ENCODE peak calls at places on chromosomes 16 and 17, in seven cellular contexts. One of them, this sample, is unnamed.

GRCh38 chr17:5422505-5422904 is 2.5 kb downstream of the RPAIN start:
- DNase-seq in IMR-90: peak
- DNase-seq in neuronal stem cell: no peak
- DNase-seq in H1: no peak
- DNase-seq in H9: no peak
- DNase-seq in mesenchymal stem cell: peak
- DNase-seq in mesendoderm: no peak
- DNase-seq in this sample: no peak

GRCh38 chr16:57066625-57067024 is 25.8 kb upstream of the CPNE2 start:
- DNase-seq in IMR-90: no peak
- DNase-seq in neuronal stem cell: no peak
- DNase-seq in H1: no peak
- DNase-seq in H9: no peak
- DNase-seq in mesenchymal stem cell: no peak
- DNase-seq in mesendoderm: no peak
- DNase-seq in this sample: no peak

GRCh38 chr16:57192146-57192545 is 6.0 kb downstream of the RSPRY1 start:
- DNase-seq in IMR-90: peak
- DNase-seq in neuronal stem cell: no peak
- DNase-seq in H1: no peak
- DNase-seq in H9: no peak
- DNase-seq in mesenchymal stem cell: no peak
- DNase-seq in mesendoderm: no peak
- DNase-seq in this sample: no peak

GRCh38 chr16:16007743-16008111 is 58.3 kb downstream of the ABCC1 start:
- DNase-seq in IMR-90: no peak
- DNase-seq in neuronal stem cell: no peak
- DNase-seq in H1: no peak
- DNase-seq in H9: no peak
- DNase-seq in mesenchymal stem cell: no peak
- DNase-seq in mesendoderm: no peak
- DNase-seq in this sample: no peak

GRCh38 chr16:57786632-57787518 is 15.4 kb downstream of the KIFC3 start:
- DNase-seq in IMR-90: peak
- DNase-seq in neuronal stem cell: no peak
- DNase-seq in H1: no peak
- DNase-seq in H9: no peak
- DNase-seq in mesenchymal stem cell: no peak
- DNase-seq in mesendoderm: no peak
- DNase-seq in this sample: no peak

GRCh38 chr17:68539536-68540469 is 27.6 kb downstream of the PRKAR1A start:
- DNase-seq in IMR-90: no peak
- DNase-seq in neuronal stem cell: peak
- DNase-seq in H1: no peak
- DNase-seq in H9: peak
- DNase-seq in mesenchymal stem cell: no peak
- DNase-seq in mesendoderm: peak
- DNase-seq in this sample: peak

GRCh38 chr17:44272321-44272951 is 4.5 kb upstream of the SLC4A1 start:
- DNase-seq in IMR-90: no peak
- DNase-seq in neuronal stem cell: no peak
- DNase-seq in H1: no peak
- DNase-seq in H9: no peak
- DNase-seq in mesenchymal stem cell: no peak
- DNase-seq in mesendoderm: no peak
- DNase-seq in this sample: peak

GRCh38 chr17:75110307-75110937 is 653 bp downstream of the ARMC7 start:
- DNase-seq in IMR-90: no peak
- DNase-seq in neuronal stem cell: no peak
- DNase-seq in H1: no peak
- DNase-seq in H9: peak
- DNase-seq in mesenchymal stem cell: no peak
- DNase-seq in mesendoderm: peak
- DNase-seq in this sample: peak

GRCh38 chr16:1338119-1338730 is 4.8 kb downstream of the BAIAP3 start:
- DNase-seq in IMR-90: no peak
- DNase-seq in neuronal stem cell: no peak
- DNase-seq in H1: no peak
- DNase-seq in H9: peak
- DNase-seq in mesenchymal stem cell: no peak
- DNase-seq in mesendoderm: no peak
- DNase-seq in this sample: peak

GRCh38 chr16:70396209-70396904 is 42.5 kb downstream of the ST3GAL2 start:
- DNase-seq in IMR-90: peak
- DNase-seq in neuronal stem cell: no peak
- DNase-seq in H1: no peak
- DNase-seq in H9: no peak
- DNase-seq in mesenchymal stem cell: peak
- DNase-seq in mesendoderm: peak
- DNase-seq in this sample: peak

GRCh38 chr17:44502598-44503079 is 567 bp downstream of the GPATCH8 start:
- DNase-seq in IMR-90: peak
- DNase-seq in neuronal stem cell: no peak
- DNase-seq in H1: no peak
- DNase-seq in H9: no peak
- DNase-seq in mesenchymal stem cell: peak
- DNase-seq in mesendoderm: peak
- DNase-seq in this sample: peak

GRCh38 chr17:21174719-21175118 is 39.2 kb downstream of the TMEM11 start:
- DNase-seq in IMR-90: peak
- DNase-seq in neuronal stem cell: no peak
- DNase-seq in H1: no peak
- DNase-seq in H9: no peak
- DNase-seq in mesenchymal stem cell: no peak
- DNase-seq in mesendoderm: no peak
- DNase-seq in this sample: no peak

GRCh38 chr16:75096730-75097129 is 19.9 kb downstream of the LDHD start:
- DNase-seq in IMR-90: no peak
- DNase-seq in neuronal stem cell: no peak
- DNase-seq in H1: peak
- DNase-seq in H9: peak
- DNase-seq in mesenchymal stem cell: no peak
- DNase-seq in mesendoderm: peak
- DNase-seq in this sample: peak

GRCh38 chr16:12426122-12426521 is 377.6 kb downstream of the CPPED1 start:
- DNase-seq in IMR-90: peak
- DNase-seq in neuronal stem cell: peak
- DNase-seq in H1: no peak
- DNase-seq in H9: no peak
- DNase-seq in mesenchymal stem cell: peak
- DNase-seq in mesendoderm: peak
- DNase-seq in this sample: no peak

GRCh38 chr17:5241861-5242671 is 7.4 kb upstream of the SCIMP start:
- DNase-seq in IMR-90: no peak
- DNase-seq in neuronal stem cell: no peak
- DNase-seq in H1: no peak
- DNase-seq in H9: no peak
- DNase-seq in mesenchymal stem cell: no peak
- DNase-seq in mesendoderm: no peak
- DNase-seq in this sample: no peak

GRCh38 chr16:85662976-85663830 is 25.6 kb downstream of the GINS2 start:
- DNase-seq in IMR-90: no peak
- DNase-seq in neuronal stem cell: no peak
- DNase-seq in H1: no peak
- DNase-seq in H9: no peak
- DNase-seq in mesenchymal stem cell: no peak
- DNase-seq in mesendoderm: no peak
- DNase-seq in this sample: no peak

GRCh38 chr17:18993876-18994275 is 10.7 kb downstream of the FAM83G start:
- DNase-seq in IMR-90: peak
- DNase-seq in neuronal stem cell: no peak
- DNase-seq in H1: no peak
- DNase-seq in H9: no peak
- DNase-seq in mesenchymal stem cell: peak
- DNase-seq in mesendoderm: no peak
- DNase-seq in this sample: no peak

GRCh38 chr16:82425661-82426060 is 201.1 kb upstream of the CDH13 start:
- DNase-seq in IMR-90: no peak
- DNase-seq in neuronal stem cell: no peak
- DNase-seq in H1: no peak
- DNase-seq in H9: no peak
- DNase-seq in mesenchymal stem cell: no peak
- DNase-seq in mesendoderm: no peak
- DNase-seq in this sample: no peak

GRCh38 chr17:15952048-15952532 is 7.2 kb downstream of the ADORA2B start:
- DNase-seq in IMR-90: no peak
- DNase-seq in neuronal stem cell: no peak
- DNase-seq in H1: no peak
- DNase-seq in H9: no peak
- DNase-seq in mesenchymal stem cell: no peak
- DNase-seq in mesendoderm: no peak
- DNase-seq in this sample: no peak

GRCh38 chr17:35002876-35003551 is 22.7 kb downstream of the LIG3 start:
- DNase-seq in IMR-90: peak
- DNase-seq in neuronal stem cell: no peak
- DNase-seq in H1: no peak
- DNase-seq in H9: no peak
- DNase-seq in mesenchymal stem cell: no peak
- DNase-seq in mesendoderm: no peak
- DNase-seq in this sample: no peak

GRCh38 chr17:35006345-35006744 is 26.0 kb downstream of the LIG3 start:
- DNase-seq in IMR-90: no peak
- DNase-seq in neuronal stem cell: no peak
- DNase-seq in H1: no peak
- DNase-seq in H9: no peak
- DNase-seq in mesenchymal stem cell: no peak
- DNase-seq in mesendoderm: no peak
- DNase-seq in this sample: no peak

GRCh38 chr17:35001549-35001948 is 21.2 kb downstream of the LIG3 start:
- DNase-seq in IMR-90: peak
- DNase-seq in neuronal stem cell: no peak
- DNase-seq in H1: no peak
- DNase-seq in H9: no peak
- DNase-seq in mesenchymal stem cell: no peak
- DNase-seq in mesendoderm: no peak
- DNase-seq in this sample: no peak

GRCh38 chr17:35006961-35007360 is 26.6 kb downstream of the LIG3 start:
- DNase-seq in IMR-90: no peak
- DNase-seq in neuronal stem cell: no peak
- DNase-seq in H1: no peak
- DNase-seq in H9: no peak
- DNase-seq in mesenchymal stem cell: no peak
- DNase-seq in mesendoderm: no peak
- DNase-seq in this sample: no peak

GRCh38 chr17:35003778-35004177 is 23.5 kb downstream of the LIG3 start:
- DNase-seq in IMR-90: no peak
- DNase-seq in neuronal stem cell: no peak
- DNase-seq in H1: no peak
- DNase-seq in H9: no peak
- DNase-seq in mesenchymal stem cell: no peak
- DNase-seq in mesendoderm: no peak
- DNase-seq in this sample: no peak
- H3K18ac ChIP-seq in IMR-90: no peak
- H3K18ac ChIP-seq in neuronal stem cell: no peak
- H3K18ac ChIP-seq in H1: no peak
- H3K18ac ChIP-seq in H9: no peak
- H3K18ac ChIP-seq in mesenchymal stem cell: no peak
- H3K18ac ChIP-seq in mesendoderm: no peak
- H3K18ac ChIP-seq in this sample: no peak

DNA sequence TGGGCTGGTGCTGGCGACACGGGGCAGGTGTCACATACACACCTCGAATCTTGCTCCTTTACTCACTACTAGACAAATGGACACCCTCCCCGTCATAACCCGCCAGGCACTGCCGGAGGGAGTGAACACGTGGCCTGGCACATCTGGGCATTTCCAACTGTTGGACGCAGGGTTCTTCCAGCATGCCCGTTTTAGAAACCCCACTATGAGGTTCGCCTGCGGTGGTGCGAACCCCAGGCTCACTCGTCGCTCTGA is 6.8 kb upstream of the CEP131 start:
- DNase-seq in IMR-90: no peak
- DNase-seq in neuronal stem cell: no peak
- DNase-seq in H1: no peak
- DNase-seq in H9: no peak
- DNase-seq in mesenchymal stem cell: no peak
- DNase-seq in mesendoderm: no peak
- DNase-seq in this sample: no peak
- H3K23ac ChIP-seq in IMR-90: no peak
- H3K23ac ChIP-seq in neuronal stem cell: peak
- H3K23ac ChIP-seq in H1: no peak
- H3K23ac ChIP-seq in H9: no peak
- H3K23ac ChIP-seq in mesenchymal stem cell: no peak
- H3K23ac ChIP-seq in mesendoderm: no peak
- H3K23ac ChIP-seq in this sample: no peak

DNA sequence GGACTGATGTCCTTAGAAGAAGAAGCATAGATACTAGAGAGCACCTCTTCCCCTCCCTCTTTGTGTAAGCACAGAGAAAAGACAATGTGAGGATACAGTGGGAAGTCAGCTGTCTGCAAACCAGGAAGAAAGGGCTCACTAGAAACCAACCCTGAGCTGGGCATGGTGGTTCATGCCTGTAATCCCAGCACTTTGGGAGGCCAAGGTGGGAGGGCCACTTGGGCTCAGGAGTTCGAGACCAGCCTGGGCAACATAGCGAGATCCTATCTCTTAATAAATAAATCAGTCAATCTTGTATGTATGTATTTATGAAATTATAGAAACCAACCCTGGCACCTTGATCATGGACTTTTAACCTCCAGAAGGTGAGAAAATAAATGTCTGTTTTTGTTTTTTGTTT is 118.3 kb downstream of the NPIPB5 start:
- DNase-seq in IMR-90: no peak
- DNase-seq in neuronal stem cell: no peak
- DNase-seq in H1: no peak
- DNase-seq in H9: no peak
- DNase-seq in mesenchymal stem cell: no peak
- DNase-seq in mesendoderm: no peak
- DNase-seq in this sample: no peak
- H3K18ac ChIP-seq in IMR-90: no peak
- H3K18ac ChIP-seq in neuronal stem cell: no peak
- H3K18ac ChIP-seq in H1: no peak
- H3K18ac ChIP-seq in H9: no peak
- H3K18ac ChIP-seq in mesenchymal stem cell: no peak
- H3K18ac ChIP-seq in mesendoderm: no peak
- H3K18ac ChIP-seq in this sample: no peak

DNA sequence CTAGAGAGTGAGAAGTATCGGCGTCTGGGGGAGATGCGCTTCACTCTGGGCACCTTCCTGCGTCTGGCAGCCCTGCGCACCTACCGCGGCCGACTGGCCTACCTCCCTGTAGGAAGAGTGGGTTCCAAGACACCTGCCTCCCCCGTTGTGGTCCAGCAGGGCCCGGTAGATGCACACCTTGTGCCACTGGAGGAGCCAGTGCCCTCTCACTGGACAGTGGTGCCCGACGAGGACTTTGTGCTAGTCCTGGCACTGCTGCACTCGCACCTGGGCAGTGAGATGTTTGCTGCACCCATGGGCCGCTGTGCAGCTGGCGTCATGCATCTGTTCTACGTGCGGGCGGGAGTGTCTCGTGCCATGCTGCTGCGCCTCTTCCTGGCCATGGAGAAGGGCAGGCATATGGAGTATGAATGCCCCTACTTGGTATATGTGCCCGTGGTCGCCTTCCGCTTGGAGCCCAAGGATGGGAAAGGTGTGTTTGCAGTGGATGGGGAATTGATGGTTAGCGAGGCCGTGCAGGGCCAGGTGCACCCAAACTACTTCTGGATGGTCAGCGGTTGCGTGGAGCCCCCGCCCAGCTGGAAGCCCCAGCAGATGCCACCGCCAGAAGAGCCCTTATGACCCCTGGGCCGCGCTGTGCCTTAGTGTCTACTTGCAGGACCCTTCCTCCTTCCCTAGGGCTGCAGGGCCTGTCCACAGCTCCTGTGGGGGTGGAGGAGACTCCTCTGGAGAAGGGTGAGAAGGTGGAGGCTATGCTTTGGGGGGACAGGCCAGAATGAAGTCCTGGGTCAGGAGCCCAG is 2.8 kb downstream of the SPHK1 start:
- DNase-seq in IMR-90: no peak
- DNase-seq in neuronal stem cell: no peak
- DNase-seq in H1: no peak
- DNase-seq in H9: no peak
- DNase-seq in mesenchymal stem cell: no peak
- DNase-seq in mesendoderm: no peak
- DNase-seq in this sample: no peak
- H3K23ac ChIP-seq in IMR-90: no peak
- H3K23ac ChIP-seq in neuronal stem cell: peak
- H3K23ac ChIP-seq in H1: no peak
- H3K23ac ChIP-seq in H9: no peak
- H3K23ac ChIP-seq in mesenchymal stem cell: no peak
- H3K23ac ChIP-seq in mesendoderm: no peak
- H3K23ac ChIP-seq in this sample: no peak